ENCODE peak calls at places on chromosomes 2 and 18, in eight cellular contexts. One of them, this sample, is unnamed.

GRCh38 chr2:43455296-43455695 is 140.5 kb downstream of the THADA start:
- DNase-seq in Caco-2: no peak
- DNase-seq in SJSA1: no peak
- DNase-seq in neuronal stem cell: no peak
- DNase-seq in ovary: no peak
- DNase-seq in colonic mucosa: no peak
- DNase-seq in uterus: no peak
- DNase-seq in fibroblast of lung: no peak
- DNase-seq in this sample: no peak

GRCh38 chr2:152537252-152537651 is 180.0 kb downstream of the PRPF40A start:
- DNase-seq in ovary: no peak
- DNase-seq in Caco-2: no peak
- DNase-seq in uterus: no peak
- DNase-seq in colonic mucosa: no peak
- DNase-seq in neuronal stem cell: no peak
- DNase-seq in fibroblast of lung: no peak
- DNase-seq in SJSA1: no peak
- DNase-seq in this sample: no peak

GRCh38 chr2:86035371-86035882 is 70.3 kb downstream of the POLR1A start:
- DNase-seq in colonic mucosa: no peak
- DNase-seq in ovary: peak; percentile 25
- DNase-seq in neuronal stem cell: no peak
- DNase-seq in SJSA1: no peak
- DNase-seq in Caco-2: no peak
- DNase-seq in fibroblast of lung: no peak
- DNase-seq in uterus: no peak
- DNase-seq in this sample: no peak

GRCh38 chr2:202035089-202035940 is 1.7 kb downstream of the FZD7 start:
- DNase-seq in neuronal stem cell: peak; percentile 74
- DNase-seq in uterus: peak; percentile 72
- DNase-seq in ovary: peak; percentile 78
- DNase-seq in colonic mucosa: peak; percentile 55
- DNase-seq in fibroblast of lung: peak; percentile 83
- DNase-seq in Caco-2: no peak
- DNase-seq in SJSA1: no peak
- DNase-seq in this sample: no peak

GRCh38 chr2:201413552-201413951 is 37.7 kb downstream of the TRAK2 start:
- DNase-seq in neuronal stem cell: no peak
- DNase-seq in Caco-2: no peak
- DNase-seq in uterus: no peak
- DNase-seq in SJSA1: no peak
- DNase-seq in colonic mucosa: no peak
- DNase-seq in fibroblast of lung: no peak
- DNase-seq in ovary: no peak
- DNase-seq in this sample: no peak

GRCh38 chr18:54906636-54907180 is 52.6 kb downstream of the CCDC68 start:
- DNase-seq in neuronal stem cell: no peak
- DNase-seq in SJSA1: no peak
- DNase-seq in fibroblast of lung: peak; percentile 56
- DNase-seq in ovary: no peak
- DNase-seq in uterus: no peak
- DNase-seq in colonic mucosa: no peak
- DNase-seq in Caco-2: no peak
- DNase-seq in this sample: no peak

GRCh38 chr2:200782243-200782642 is 29.5 kb upstream of the BZW1 start:
- DNase-seq in Caco-2: no peak
- DNase-seq in SJSA1: no peak
- DNase-seq in neuronal stem cell: no peak
- DNase-seq in colonic mucosa: no peak
- DNase-seq in ovary: no peak
- DNase-seq in uterus: no peak
- DNase-seq in fibroblast of lung: no peak
- DNase-seq in this sample: no peak

GRCh38 chr2:180707175-180707866 is 273.1 kb upstream of the UBE2E3 start:
- DNase-seq in Caco-2: no peak
- DNase-seq in ovary: no peak
- DNase-seq in SJSA1: no peak
- DNase-seq in uterus: no peak
- DNase-seq in neuronal stem cell: no peak
- DNase-seq in colonic mucosa: no peak
- DNase-seq in fibroblast of lung: no peak
- DNase-seq in this sample: no peak

GRCh38 chr2:151239624-151240023 is 22.0 kb downstream of the RBM43 start:
- DNase-seq in ovary: no peak
- DNase-seq in SJSA1: no peak
- DNase-seq in uterus: no peak
- DNase-seq in fibroblast of lung: no peak
- DNase-seq in colonic mucosa: no peak
- DNase-seq in neuronal stem cell: no peak
- DNase-seq in Caco-2: no peak
- DNase-seq in this sample: no peak

GRCh38 chr2:61853848-61854434 is at the start of gene FAM161A:
- DNase-seq in Caco-2: peak; percentile 80
- DNase-seq in colonic mucosa: peak; percentile 85
- DNase-seq in SJSA1: peak; percentile 89
- DNase-seq in fibroblast of lung: peak; percentile 79
- DNase-seq in neuronal stem cell: peak; percentile 87
- DNase-seq in ovary: peak; percentile 92
- DNase-seq in uterus: peak; percentile 87
- DNase-seq in this sample: peak; percentile 93

GRCh38 chr2:119149611-119150010 is 8.9 kb downstream of the C1QL2 start:
- DNase-seq in Caco-2: no peak
- DNase-seq in ovary: no peak
- DNase-seq in uterus: no peak
- DNase-seq in neuronal stem cell: no peak
- DNase-seq in colonic mucosa: no peak
- DNase-seq in SJSA1: no peak
- DNase-seq in fibroblast of lung: no peak
- DNase-seq in this sample: no peak

GRCh38 chr2:232438951-232439757 is 16.8 kb upstream of the ALPI start:
- DNase-seq in ovary: no peak
- DNase-seq in Caco-2: peak; percentile 48
- DNase-seq in neuronal stem cell: no peak
- DNase-seq in uterus: no peak
- DNase-seq in fibroblast of lung: no peak
- DNase-seq in SJSA1: no peak
- DNase-seq in colonic mucosa: no peak
- DNase-seq in this sample: no peak

GRCh38 chr2:145597809-145598208 is 1077.9 kb upstream of the ZEB2 start:
- DNase-seq in uterus: no peak
- DNase-seq in fibroblast of lung: no peak
- DNase-seq in colonic mucosa: no peak
- DNase-seq in neuronal stem cell: no peak
- DNase-seq in ovary: no peak
- DNase-seq in SJSA1: no peak
- DNase-seq in Caco-2: no peak
- DNase-seq in this sample: no peak

GRCh38 chr2:103355287-103355686 is 593.5 kb downstream of the TMEM182 start:
- DNase-seq in Caco-2: no peak
- DNase-seq in uterus: no peak
- DNase-seq in ovary: no peak
- DNase-seq in SJSA1: no peak
- DNase-seq in fibroblast of lung: no peak
- DNase-seq in neuronal stem cell: no peak
- DNase-seq in colonic mucosa: no peak
- DNase-seq in this sample: no peak

GRCh38 chr18:72637319-72638113 is 93.4 kb upstream of the CBLN2 start:
- DNase-seq in fibroblast of lung: no peak
- DNase-seq in SJSA1: no peak
- DNase-seq in uterus: no peak
- DNase-seq in ovary: no peak
- DNase-seq in colonic mucosa: no peak
- DNase-seq in Caco-2: no peak
- DNase-seq in neuronal stem cell: no peak
- DNase-seq in this sample: no peak

GRCh38 chr2:98387478-98387877 is 41.2 kb downstream of the CNGA3 start:
- DNase-seq in SJSA1: no peak
- DNase-seq in neuronal stem cell: no peak
- DNase-seq in ovary: no peak
- DNase-seq in Caco-2: no peak
- DNase-seq in fibroblast of lung: no peak
- DNase-seq in uterus: no peak
- DNase-seq in colonic mucosa: no peak
- DNase-seq in this sample: no peak

GRCh38 chr2:10254373-10255188 is 48.1 kb upstream of the HPCAL1 start:
- DNase-seq in colonic mucosa: no peak
- DNase-seq in Caco-2: peak; percentile 48
- DNase-seq in ovary: no peak
- DNase-seq in neuronal stem cell: no peak
- DNase-seq in fibroblast of lung: peak; percentile 59
- DNase-seq in uterus: peak; percentile 20
- DNase-seq in SJSA1: no peak
- DNase-seq in this sample: no peak

GRCh38 chr2:120935339-120936313 is 200.0 kb downstream of the GLI2 start:
- DNase-seq in colonic mucosa: peak; percentile 71
- DNase-seq in fibroblast of lung: peak; percentile 92
- DNase-seq in SJSA1: peak; percentile 79
- DNase-seq in Caco-2: peak; percentile 93
- DNase-seq in ovary: no peak
- DNase-seq in uterus: peak; percentile 40
- DNase-seq in neuronal stem cell: peak; percentile 29
- DNase-seq in this sample: no peak

GRCh38 chr2:120933693-120934092 is 198.0 kb downstream of the GLI2 start:
- DNase-seq in Caco-2: no peak
- DNase-seq in neuronal stem cell: no peak
- DNase-seq in SJSA1: no peak
- DNase-seq in colonic mucosa: no peak
- DNase-seq in uterus: no peak
- DNase-seq in fibroblast of lung: no peak
- DNase-seq in ovary: no peak
- DNase-seq in this sample: no peak

GRCh38 chr2:120936476-120937334 is 201.0 kb downstream of the GLI2 start:
- DNase-seq in Caco-2: no peak
- DNase-seq in ovary: no peak
- DNase-seq in colonic mucosa: no peak
- DNase-seq in fibroblast of lung: peak; percentile 79
- DNase-seq in neuronal stem cell: no peak
- DNase-seq in SJSA1: no peak
- DNase-seq in uterus: no peak
- DNase-seq in this sample: no peak

GRCh38 chr2:120934221-120934639 is 198.6 kb downstream of the GLI2 start:
- DNase-seq in neuronal stem cell: no peak
- DNase-seq in fibroblast of lung: no peak
- DNase-seq in ovary: no peak
- DNase-seq in colonic mucosa: no peak
- DNase-seq in uterus: no peak
- DNase-seq in SJSA1: no peak
- DNase-seq in Caco-2: no peak
- DNase-seq in this sample: no peak

GRCh38 chr2:120934891-120935338 is 199.2 kb downstream of the GLI2 start:
- DNase-seq in neuronal stem cell: no peak
- DNase-seq in SJSA1: peak; percentile 92
- DNase-seq in Caco-2: peak; percentile 69
- DNase-seq in ovary: no peak
- DNase-seq in colonic mucosa: peak; percentile 83
- DNase-seq in uterus: no peak
- DNase-seq in fibroblast of lung: peak; percentile 96
- DNase-seq in this sample: no peak
- H3K4me1 ChIP-seq in neuronal stem cell: peaks cover 21% of the 10 kb centered on the region
- H3K4me1 ChIP-seq in SJSA1: peaks cover 97% of the 10 kb centered on the region
- H3K4me1 ChIP-seq in Caco-2: peaks cover 68% of the 10 kb centered on the region
- H3K4me1 ChIP-seq in ovary: peaks cover 42% of the 10 kb centered on the region
- H3K4me1 ChIP-seq in colonic mucosa: peaks cover 26% of the 10 kb centered on the region
- H3K4me1 ChIP-seq in uterus: peaks cover 5% of the 10 kb centered on the region
- H3K4me1 ChIP-seq in fibroblast of lung: peaks cover 52% of the 10 kb centered on the region
- H3K4me1 ChIP-seq in this sample: no peaks in the 10 kb centered on the region

GRCh38 chr18:49226935-49227334 is 233.5 kb downstream of the DYM start:
- DNase-seq in SJSA1: no peak
- DNase-seq in Caco-2: no peak
- DNase-seq in neuronal stem cell: no peak
- DNase-seq in uterus: no peak
- DNase-seq in ovary: no peak
- DNase-seq in fibroblast of lung: no peak
- DNase-seq in colonic mucosa: no peak
- DNase-seq in this sample: no peak
- H3K4me1 ChIP-seq in SJSA1: no peaks in the 10 kb centered on the region
- H3K4me1 ChIP-seq in Caco-2: no peaks in the 10 kb centered on the region
- H3K4me1 ChIP-seq in neuronal stem cell: no peaks in the 10 kb centered on the region
- H3K4me1 ChIP-seq in uterus: no peaks in the 10 kb centered on the region
- H3K4me1 ChIP-seq in ovary: no peaks in the 10 kb centered on the region
- H3K4me1 ChIP-seq in fibroblast of lung: no peaks in the 10 kb centered on the region
- H3K4me1 ChIP-seq in colonic mucosa: no peaks in the 10 kb centered on the region
- H3K4me1 ChIP-seq in this sample: no peaks in the 10 kb centered on the region

GRCh38 chr18:9137168-9138066 is 836 bp downstream of the ANKRD12 start:
- DNase-seq in uterus: peak; percentile 68
- DNase-seq in neuronal stem cell: peak; percentile 56
- DNase-seq in ovary: peak; percentile 74
- DNase-seq in SJSA1: peak; percentile 68
- DNase-seq in Caco-2: peak; percentile 77
- DNase-seq in colonic mucosa: peak; percentile 54
- DNase-seq in fibroblast of lung: peak; percentile 91
- DNase-seq in this sample: peak; percentile 78
- H3K4me1 ChIP-seq in uterus: peaks cover 13% of the 10 kb centered on the region
- H3K4me1 ChIP-seq in neuronal stem cell: peaks cover 16% of the 10 kb centered on the region
- H3K4me1 ChIP-seq in ovary: no peaks in the 10 kb centered on the region
- H3K4me1 ChIP-seq in SJSA1: peaks cover 41% of the 10 kb centered on the region
- H3K4me1 ChIP-seq in Caco-2: peaks cover 22% of the 10 kb centered on the region
- H3K4me1 ChIP-seq in colonic mucosa: peaks cover 11% of the 10 kb centered on the region
- H3K4me1 ChIP-seq in fibroblast of lung: peaks cover 7% of the 10 kb centered on the region
- H3K4me1 ChIP-seq in this sample: peaks cover 4% of the 10 kb centered on the region

GRCh38 chr2:39094717-39095363 is 26.0 kb downstream of the SOS1 start:
- DNase-seq in SJSA1: no peak
- DNase-seq in ovary: no peak
- DNase-seq in uterus: no peak
- DNase-seq in fibroblast of lung: peak; percentile 9
- DNase-seq in Caco-2: no peak
- DNase-seq in colonic mucosa: no peak
- DNase-seq in neuronal stem cell: no peak
- DNase-seq in this sample: no peak

GRCh38 chr2:39093208-39093898 is 27.5 kb downstream of the SOS1 start:
- DNase-seq in neuronal stem cell: no peak
- DNase-seq in colonic mucosa: no peak
- DNase-seq in ovary: no peak
- DNase-seq in SJSA1: no peak
- DNase-seq in Caco-2: no peak
- DNase-seq in fibroblast of lung: no peak
- DNase-seq in uterus: no peak
- DNase-seq in this sample: no peak

GRCh38 chr2:39095624-39096023 is 25.2 kb downstream of the SOS1 start:
- DNase-seq in fibroblast of lung: no peak
- DNase-seq in Caco-2: no peak
- DNase-seq in ovary: no peak
- DNase-seq in colonic mucosa: no peak
- DNase-seq in SJSA1: no peak
- DNase-seq in neuronal stem cell: no peak
- DNase-seq in uterus: no peak
- DNase-seq in this sample: no peak

GRCh38 chr2:39099820-39100728 is 20.8 kb downstream of the SOS1 start:
- DNase-seq in SJSA1: no peak
- DNase-seq in colonic mucosa: no peak
- DNase-seq in neuronal stem cell: no peak
- DNase-seq in ovary: no peak
- DNase-seq in uterus: no peak
- DNase-seq in Caco-2: no peak
- DNase-seq in fibroblast of lung: peak; percentile 73
- DNase-seq in this sample: no peak

DNA sequence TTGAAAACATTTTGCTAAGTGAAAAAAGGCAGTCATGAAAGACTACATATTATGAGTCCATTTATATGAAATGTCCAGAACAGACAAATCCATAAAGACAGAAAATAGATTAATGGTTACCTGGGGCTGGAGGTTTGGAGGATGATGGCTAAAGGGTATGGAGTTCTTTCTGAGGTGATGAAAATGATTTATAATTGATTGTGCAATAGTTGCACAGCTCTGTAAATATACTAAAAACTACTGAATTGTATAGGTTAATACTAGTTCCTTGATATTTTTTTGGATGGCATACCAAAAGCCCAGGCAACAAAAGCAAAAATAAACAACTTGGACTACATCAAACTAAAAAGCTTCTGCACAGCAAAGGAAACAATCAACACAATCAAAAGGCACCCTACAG is 21.5 kb downstream of the SOS1 start:
- DNase-seq in neuronal stem cell: no peak
- DNase-seq in ovary: no peak
- DNase-seq in colonic mucosa: no peak
- DNase-seq in SJSA1: no peak
- DNase-seq in uterus: no peak
- DNase-seq in Caco-2: no peak
- DNase-seq in fibroblast of lung: no peak
- DNase-seq in this sample: no peak
- H3K4me1 ChIP-seq in neuronal stem cell: no peaks in the 10 kb centered on the region
- H3K4me1 ChIP-seq in ovary: no peaks in the 10 kb centered on the region
- H3K4me1 ChIP-seq in colonic mucosa: no peaks in the 10 kb centered on the region
- H3K4me1 ChIP-seq in SJSA1: peaks cover 6% of the 10 kb centered on the region
- H3K4me1 ChIP-seq in uterus: no peaks in the 10 kb centered on the region
- H3K4me1 ChIP-seq in Caco-2: no peaks in the 10 kb centered on the region
- H3K4me1 ChIP-seq in fibroblast of lung: no peaks in the 10 kb centered on the region
- H3K4me1 ChIP-seq in this sample: no peaks in the 10 kb centered on the region